ENCODE peak calls at places on chromosomes 1 and 21, in five cellular contexts. H is H1, I is MM.1S, V is cardiac muscle cell, X is stomach. W is an unnamed sample. For H3K4me1, the result is how much of the 10 kb centered on the place peaks cover.

GRCh38 chr1:200488375-200489165 is 78.7 kb upstream of the ZNF281 start:
- DNase-seq in X (peak), I (peak), V (peak), H (peak), W (no peak)

GRCh38 chr1:52553372-52554266 is 727 bp upstream of the TUT4 start:
- DNase-seq in H (peak), I (peak), X (peak), V (peak), W (peak)

GRCh38 chr1:50930965-50931737 is 28.9 kb downstream of the FAF1 start:
- DNase-seq in H (no peak), V (no peak), X (no peak), I (no peak), W (no peak)

GRCh38 chr1:1359316-1359667 is 937 bp upstream of the MXRA8 start:
- DNase-seq in H (no peak), V (peak), X (no peak), I (no peak), W (no peak)

GRCh38 chr1:6880951-6881690 is 95.9 kb downstream of the CAMTA1 start:
- DNase-seq in I (no peak), V (no peak), H (no peak), X (no peak), W (no peak)

GRCh38 chr1:118487932-118488331 is 302.9 kb upstream of the SPAG17 start:
- DNase-seq in V (no peak), H (no peak), I (no peak), X (no peak), W (no peak)

GRCh38 chr21:33642896-33643657 is 776 bp downstream of the ITSN1 start:
- DNase-seq in V (peak), X (peak), I (peak), H (peak), W (peak)

GRCh38 chr1:156549390-156549789 is 23.0 kb downstream of the IQGAP3 start:
- DNase-seq in I (no peak), H (no peak), X (no peak), V (no peak), W (no peak)

GRCh38 chr1:67766117-67766978 is 66.9 kb downstream of the GNG12 start:
- DNase-seq in I (peak), V (peak), X (peak), H (peak), W (no peak)

GRCh38 chr1:91699339-91699970 is 186.5 kb downstream of the TGFBR3 start:
- DNase-seq in H (no peak), X (no peak), V (peak), I (no peak), W (no peak)

GRCh38 chr1:183604048-183604808 is 14.0 kb upstream of the NCF2 start:
- DNase-seq in I (no peak), H (peak), V (peak), X (peak), W (peak)

GRCh38 chr1:245336149-245336983 is 181.6 kb downstream of the KIF26B start:
- DNase-seq in H (peak), X (peak), I (no peak), V (no peak), W (no peak)

GRCh38 chr1:214864896-214865688 is 217.4 kb upstream of the KCNK2 start:
- DNase-seq in H (no peak), X (no peak), I (no peak), V (peak), W (no peak)

GRCh38 chr1:10522324-10522860 is 47.6 kb downstream of the PEX14 start:
- DNase-seq in I (no peak), H (no peak), X (no peak), V (no peak), W (no peak)

GRCh38 chr21:45534591-45535331 is 7.5 kb downstream of the SLC19A1 start:
- DNase-seq in H (peak), V (peak), I (no peak), X (peak), W (peak)

GRCh38 chr1:9629445-9630201 is 21.9 kb upstream of the PIK3CD start:
- DNase-seq in I (no peak), H (peak), X (peak), V (no peak), W (peak)

GRCh38 chr1:196372896-196373536 is 235.2 kb downstream of the KCNT2 start:
- DNase-seq in I (peak), H (no peak), X (no peak), V (peak), W (no peak)

GRCh38 chr1:207431508-207431907 is 22.6 kb upstream of the CR2 start:
- DNase-seq in X (no peak), V (no peak), I (no peak), H (no peak), W (no peak)
- H3K4me1 ChIP-seq in X (under half), V (under half), I (under half), H (under half), W (under half)

DNA sequence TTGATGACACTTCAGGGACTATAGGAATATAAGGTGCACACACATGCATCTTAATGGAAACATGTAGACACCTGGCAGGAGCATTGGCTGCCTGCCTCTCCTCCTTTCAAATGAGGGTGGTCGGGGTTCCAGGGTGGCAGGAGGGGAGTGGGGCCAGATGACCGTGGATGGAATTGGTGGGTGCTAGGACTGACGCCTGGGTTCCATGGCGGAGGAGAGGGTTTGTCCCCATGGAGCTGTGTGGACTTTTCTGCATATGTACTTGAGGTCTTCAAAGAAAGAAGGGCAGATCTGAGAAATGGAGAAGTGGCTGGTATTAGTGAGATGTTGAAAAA is 7.7 kb downstream of the PRRX1 start:
- DNase-seq in X (no peak), H (no peak), V (no peak), I (no peak), W (no peak)
- TF ChIP-seq CTCF in X (no peak), H (no peak), V (no peak), I (no peak), W (no peak)

GRCh38 chr1:8423134-8423701 is 105.3 kb downstream of the SLC45A1 start:
- DNase-seq in X (no peak), H (peak), I (no peak), V (no peak), W (peak)

GRCh38 chr1:8419861-8420260 is 101.9 kb downstream of the SLC45A1 start:
- DNase-seq in I (no peak), X (no peak), V (no peak), H (no peak), W (no peak)

GRCh38 chr1:8422439-8423133 is 104.7 kb downstream of the SLC45A1 start:
- DNase-seq in H (no peak), I (no peak), V (peak), X (no peak), W (no peak)

GRCh38 chr1:8420318-8420717 is 102.4 kb downstream of the SLC45A1 start:
- DNase-seq in V (no peak), I (no peak), X (no peak), H (no peak), W (no peak)

DNA sequence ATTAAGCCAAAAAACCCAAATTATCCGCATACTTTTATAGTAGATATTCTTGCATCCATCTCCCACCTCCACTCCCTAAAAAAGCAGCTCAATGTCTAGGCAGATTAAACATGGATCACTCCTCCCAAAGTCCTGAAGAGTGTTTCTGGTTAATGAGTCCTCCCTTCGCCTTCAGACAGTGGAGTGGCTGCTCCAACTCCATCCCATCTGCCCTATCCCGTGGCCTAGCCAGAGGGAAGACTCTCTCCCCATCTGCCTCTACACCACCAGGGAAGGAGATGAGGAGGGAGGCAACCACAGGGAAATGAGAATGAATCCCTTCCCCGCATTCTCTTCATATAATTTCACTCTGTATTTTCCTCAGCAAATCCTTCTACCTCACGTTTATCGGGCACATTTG is 103.8 kb downstream of the SLC45A1 start:
- DNase-seq in V (peak), I (no peak), X (no peak), H (no peak), W (no peak)
- H3K4me1 ChIP-seq in V (half or more), I (under half), X (half or more), H (under half), W (half or more)

GRCh38 chr1:106360252-106360651 is 696.2 kb upstream of the PRMT6 start:
- DNase-seq in I (no peak), X (no peak), H (no peak), V (no peak), W (no peak)
- TF ChIP-seq CTCF in I (peak), X (no peak), H (no peak), V (no peak), W (peak)

DNA sequence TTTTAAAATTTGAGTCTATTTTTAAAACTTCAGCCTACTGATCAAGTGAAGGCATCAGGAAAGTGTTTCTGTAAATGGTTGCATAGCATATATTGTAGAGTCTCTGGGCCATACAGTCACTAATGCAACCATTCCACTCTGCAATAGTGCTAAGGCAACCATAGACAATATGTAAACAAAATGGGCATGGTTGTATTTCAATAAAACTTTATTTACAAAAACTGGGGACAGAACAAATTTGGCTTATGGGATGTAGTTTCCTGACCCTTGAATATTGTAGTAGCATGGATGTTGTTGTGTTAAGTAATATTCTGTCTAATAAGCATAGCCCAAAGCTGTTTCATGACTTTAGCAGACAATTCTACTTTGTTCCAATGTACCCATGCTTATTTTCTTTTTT is 117.7 kb downstream of the GRIK1 start:
- DNase-seq in V (no peak), H (no peak), X (no peak), I (no peak), W (no peak)
- H3K4me1 ChIP-seq in V (under half), H (under half), X (under half), I (under half), W (under half)

DNA sequence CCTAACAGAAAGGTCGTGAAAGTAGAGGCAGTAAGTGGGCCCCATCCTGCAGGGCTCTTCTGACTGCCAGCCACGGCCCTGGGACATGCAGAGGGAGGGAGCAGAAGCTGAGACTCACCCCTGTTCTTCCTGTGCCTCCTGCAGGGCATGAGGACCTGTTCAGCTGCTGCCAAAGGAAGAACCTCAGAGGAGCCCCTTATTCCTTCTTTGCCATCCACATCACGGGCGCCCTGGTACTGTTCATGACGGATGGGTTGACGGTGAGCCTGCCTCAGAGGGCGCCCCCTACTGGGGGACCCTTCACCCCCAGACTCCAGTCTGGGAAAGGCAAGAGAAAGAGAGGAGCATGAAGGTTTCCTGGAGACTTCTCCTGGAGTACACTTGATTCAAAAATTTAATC is 47.1 kb downstream of the ELK4 start:
- DNase-seq in X (no peak), I (no peak), H (peak), V (no peak), W (peak)
- TF ChIP-seq CTCF in X (no peak), I (peak), H (peak), V (peak), W (peak)

DNA sequence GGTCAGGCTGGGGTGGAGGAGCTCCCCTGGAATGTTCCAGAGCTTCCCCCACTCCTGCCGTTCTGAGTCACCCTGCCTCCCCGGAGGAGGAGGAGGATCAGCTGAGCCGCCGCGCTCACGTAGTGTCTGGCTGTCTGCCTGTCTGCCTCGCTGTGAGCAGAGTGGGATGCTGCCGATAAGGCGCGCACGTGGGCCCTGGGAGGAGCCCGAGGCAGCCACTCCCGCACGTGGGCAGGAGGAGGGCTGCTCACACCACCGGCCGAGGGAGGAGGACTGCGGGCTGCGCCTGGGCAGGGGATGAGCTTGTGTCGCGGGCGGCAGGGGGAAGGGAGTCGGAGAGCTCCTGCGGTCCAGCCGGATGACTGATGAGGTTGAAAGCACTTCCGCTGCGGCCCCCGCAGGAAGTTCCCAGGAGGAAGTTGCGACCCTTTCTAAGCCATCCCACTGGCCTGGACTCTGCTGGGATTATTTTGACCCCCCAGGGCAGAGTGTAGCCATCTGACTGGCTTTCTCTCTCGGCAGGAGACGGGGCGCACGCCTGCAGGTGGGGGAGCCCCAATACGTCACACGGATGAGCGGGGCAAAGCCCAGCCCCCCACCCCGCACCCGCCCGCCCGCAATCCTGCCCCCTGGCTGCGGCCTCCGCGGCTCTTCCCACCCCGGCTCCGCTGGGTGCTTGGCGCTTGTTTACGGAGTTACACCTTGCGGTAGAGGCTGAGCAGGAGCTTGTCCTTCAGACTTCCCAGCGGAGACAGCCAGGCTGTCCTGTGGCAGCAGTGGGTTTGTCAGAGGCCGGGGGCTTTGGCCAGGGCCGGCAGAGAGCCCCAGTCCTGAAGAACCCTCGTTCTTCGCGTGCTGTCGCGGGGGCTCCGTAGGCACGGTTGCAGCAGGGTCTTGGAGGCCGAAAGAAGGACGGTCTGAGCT is 9.8 kb downstream of the PDXK start:
- DNase-seq in H (peak), X (peak), V (peak), I (no peak), W (peak)
- H3K4me1 ChIP-seq in H (under half), X (half or more), V (under half), I (under half), W (half or more)

GRCh38 chr1:47527653-47528272 is 89.9 kb downstream of the FOXD2 start:
- DNase-seq in I (no peak), H (peak), X (peak), V (peak), W (no peak)
- TF ChIP-seq CTCF in I (peak), H (peak), X (peak), V (peak), W (peak)